ENCODE peak calls at places on chromosomes 11 and 22, in nine cellular contexts. Z, F, M, I, S, E, G, H and P are unnamed samples.

GRCh38 chr11:111526501-111526900 is 11.9 kb downstream of the HOATZ start:
- DNase-seq in M (no peak), S (no peak), E (no peak), G (no peak), F (peak), H (peak), I (no peak), Z (no peak), P (no peak)

GRCh38 chr11:119489087-119489486 is 66.1 kb upstream of the THY1 start:
- DNase-seq in M (no peak), S (no peak), I (no peak), H (no peak), F (no peak), G (no peak), E (no peak), Z (peak), P (no peak)

GRCh38 chr11:57662893-57663292 is 5.0 kb upstream of the ZDHHC5 start:
- DNase-seq in I (no peak), F (peak), E (no peak), S (no peak), H (no peak), M (no peak), Z (no peak), G (no peak), P (no peak)

GRCh38 chr11:121630041-121630440 is 177.3 kb upstream of the SORL1-AS1 start:
- DNase-seq in M (no peak), S (no peak), H (peak), G (no peak), F (peak), Z (no peak), I (no peak), E (no peak), P (no peak)

GRCh38 chr11:95835768-95836488 is 45.6 kb downstream of the CEP57 start:
- DNase-seq in Z (peak), E (peak), M (no peak), F (peak), I (peak), H (peak), S (peak), G (peak), P (peak)

GRCh38 chr11:8290122-8290810 is 26.6 kb upstream of the LMO1 start:
- DNase-seq in H (no peak), G (no peak), E (no peak), S (no peak), I (no peak), F (no peak), Z (no peak), M (no peak), P (no peak)

GRCh38 chr11:7967826-7968225 is 2.6 kb upstream of the NLRP10 start:
- DNase-seq in S (no peak), E (no peak), F (no peak), Z (no peak), H (no peak), G (no peak), I (no peak), M (no peak), P (no peak)

GRCh38 chr22:48503035-48503625 is 1324.5 kb downstream of the BRD1 start:
- DNase-seq in G (no peak), Z (no peak), H (no peak), I (no peak), M (no peak), E (no peak), S (no peak), F (no peak), P (no peak)